ENCODE peak calls at places on chromosomes 7 and 10, in six cellular contexts. One of them, this sample, is unnamed.

GRCh38 chr7:74604326-74605020 is 53.0 kb upstream of the GTF2I start:
- DNase-seq in IMR-90: no peak
- DNase-seq in K562: no peak
- DNase-seq in A549: peak
- DNase-seq in HCT116: no peak
- DNase-seq in HepG2: no peak
- DNase-seq in this sample: no peak

GRCh38 chr10:60908896-60909295 is 35.1 kb downstream of the RHOBTB1 start:
- DNase-seq in HCT116: no peak
- DNase-seq in K562: no peak
- DNase-seq in A549: no peak
- DNase-seq in HepG2: peak
- DNase-seq in IMR-90: no peak
- DNase-seq in this sample: no peak

GRCh38 chr10:21661087-21661486 is 127.1 kb downstream of the MLLT10 start:
- DNase-seq in HepG2: no peak
- DNase-seq in HCT116: no peak
- DNase-seq in K562: no peak
- DNase-seq in A549: no peak
- DNase-seq in IMR-90: no peak
- DNase-seq in this sample: no peak

GRCh38 chr10:64091889-64092288 is 570.7 kb downstream of the REEP3 start:
- DNase-seq in HepG2: peak
- DNase-seq in HCT116: no peak
- DNase-seq in IMR-90: no peak
- DNase-seq in K562: no peak
- DNase-seq in A549: peak
- DNase-seq in this sample: no peak

GRCh38 chr10:78589687-78590086 is 479.1 kb upstream of the ZMIZ1 start:
- DNase-seq in K562: no peak
- DNase-seq in HepG2: peak
- DNase-seq in A549: no peak
- DNase-seq in IMR-90: no peak
- DNase-seq in HCT116: no peak
- DNase-seq in this sample: no peak

GRCh38 chr10:131021246-131021895 is 290.1 kb downstream of the TCERG1L start:
- DNase-seq in A549: no peak
- DNase-seq in HCT116: no peak
- DNase-seq in K562: no peak
- DNase-seq in HepG2: no peak
- DNase-seq in IMR-90: no peak
- DNase-seq in this sample: no peak

GRCh38 chr7:149559711-149560110 is 62.1 kb upstream of the ZNF746 start:
- DNase-seq in A549: no peak
- DNase-seq in IMR-90: peak
- DNase-seq in HCT116: no peak
- DNase-seq in HepG2: no peak
- DNase-seq in K562: no peak
- DNase-seq in this sample: no peak

GRCh38 chr7:111438369-111439289 is 123.7 kb downstream of the IMMP2L start:
- DNase-seq in HepG2: no peak
- DNase-seq in A549: peak
- DNase-seq in HCT116: no peak
- DNase-seq in IMR-90: peak
- DNase-seq in K562: peak
- DNase-seq in this sample: no peak

GRCh38 chr7:99120503-99120902 is 23.4 kb downstream of the SMURF1 start:
- DNase-seq in HCT116: no peak
- DNase-seq in HepG2: no peak
- DNase-seq in K562: no peak
- DNase-seq in IMR-90: peak
- DNase-seq in A549: no peak
- DNase-seq in this sample: no peak

GRCh38 chr7:3537210-3537875 is 236.3 kb downstream of the SDK1 start:
- DNase-seq in IMR-90: peak
- DNase-seq in A549: no peak
- DNase-seq in HepG2: no peak
- DNase-seq in K562: no peak
- DNase-seq in HCT116: no peak
- DNase-seq in this sample: no peak

GRCh38 chr10:34758447-34758996 is 56.6 kb downstream of the PARD3 start:
- DNase-seq in A549: peak
- DNase-seq in HepG2: peak
- DNase-seq in IMR-90: peak
- DNase-seq in K562: peak
- DNase-seq in HCT116: peak
- DNase-seq in this sample: no peak

GRCh38 chr10:46079831-46080585 is 33.9 kb upstream of the MSMB start:
- DNase-seq in HepG2: no peak
- DNase-seq in HCT116: no peak
- DNase-seq in K562: no peak
- DNase-seq in A549: no peak
- DNase-seq in IMR-90: no peak
- DNase-seq in this sample: no peak

GRCh38 chr7:113188396-113188795 is 70.0 kb upstream of the SMIM30 start:
- DNase-seq in A549: no peak
- DNase-seq in HepG2: no peak
- DNase-seq in IMR-90: no peak
- DNase-seq in K562: no peak
- DNase-seq in HCT116: no peak
- DNase-seq in this sample: no peak

GRCh38 chr10:14173391-14173705 is 157.4 kb downstream of the FRMD4A start:
- DNase-seq in K562: no peak
- DNase-seq in IMR-90: peak
- DNase-seq in A549: no peak
- DNase-seq in HepG2: no peak
- DNase-seq in HCT116: no peak
- DNase-seq in this sample: no peak

GRCh38 chr10:59674211-59674836 is 35.3 kb downstream of the SLC16A9 start:
- DNase-seq in A549: no peak
- DNase-seq in IMR-90: peak
- DNase-seq in HepG2: no peak
- DNase-seq in HCT116: no peak
- DNase-seq in K562: no peak
- DNase-seq in this sample: no peak

DNA sequence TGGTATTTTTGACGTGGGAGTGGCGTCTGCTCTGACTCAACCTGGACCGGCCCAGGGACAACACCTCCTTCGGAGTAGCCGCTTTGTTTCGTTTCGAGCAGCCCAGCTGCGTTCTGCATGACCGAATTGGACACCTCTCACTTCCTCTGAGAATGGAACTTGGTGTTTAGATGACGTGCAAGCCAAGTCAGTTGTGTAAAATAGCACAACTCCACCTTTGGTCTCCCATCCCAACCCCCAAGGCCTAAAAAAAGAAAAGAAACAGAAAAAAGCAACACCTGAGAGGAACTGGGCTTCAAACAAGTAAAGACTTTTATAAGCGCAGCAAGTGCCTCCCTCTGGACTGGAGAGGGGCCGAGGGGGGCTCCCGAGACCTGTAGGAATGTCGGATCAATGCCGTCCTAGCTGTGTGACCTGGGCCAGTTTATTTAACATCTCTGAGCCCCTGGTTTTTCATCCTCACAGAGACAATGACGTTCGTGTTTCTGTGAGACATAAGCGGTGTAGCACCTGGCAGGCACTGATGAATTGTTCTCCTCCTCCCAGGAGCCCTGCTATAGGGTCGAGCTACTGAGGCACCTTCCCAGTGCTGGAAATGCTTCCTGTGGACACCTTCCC is 52.0 kb upstream of the SMNDC1 start:
- DNase-seq in A549: peak
- DNase-seq in IMR-90: peak
- DNase-seq in HCT116: peak
- DNase-seq in K562: peak
- DNase-seq in HepG2: no peak
- DNase-seq in this sample: no peak
- TF ChIP-seq POLR2A in A549: no peak
- TF ChIP-seq POLR2A in IMR-90: peak
- TF ChIP-seq POLR2A in HCT116: no peak
- TF ChIP-seq POLR2A in K562: no peak
- TF ChIP-seq POLR2A in HepG2: no peak
- TF ChIP-seq POLR2A in this sample: no peak

DNA sequence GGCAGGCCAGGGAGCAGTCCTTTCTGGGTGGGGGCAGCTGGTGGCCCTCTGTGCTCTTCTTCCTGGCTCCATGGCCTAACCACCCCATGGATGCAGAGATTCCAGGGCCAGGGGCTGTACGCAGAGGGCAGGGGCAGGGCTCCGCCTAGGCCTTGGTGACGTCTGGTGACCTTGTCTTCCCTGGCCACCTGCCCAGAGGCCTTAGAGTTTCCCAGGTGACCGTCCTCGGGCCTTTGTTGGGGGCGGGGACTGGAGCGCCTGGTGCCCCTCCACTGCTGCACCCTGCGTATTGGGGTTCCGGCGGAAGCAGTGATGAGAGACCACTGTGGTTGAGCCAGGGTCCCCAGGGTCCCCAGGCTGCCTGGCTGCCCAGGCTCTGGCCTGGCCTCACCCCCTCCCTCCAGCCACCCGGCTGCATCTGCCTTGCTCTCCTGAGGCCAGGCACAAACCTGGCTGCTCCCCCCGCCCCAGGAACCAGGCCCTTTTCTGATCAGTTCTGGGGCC is 10.3 kb downstream of the PWWP2B start:
- DNase-seq in HCT116: no peak
- DNase-seq in IMR-90: no peak
- DNase-seq in K562: no peak
- DNase-seq in A549: no peak
- DNase-seq in HepG2: peak
- DNase-seq in this sample: no peak
- H3K4me3 ChIP-seq in HCT116: no peak
- H3K4me3 ChIP-seq in IMR-90: no peak
- H3K4me3 ChIP-seq in K562: no peak
- H3K4me3 ChIP-seq in A549: no peak
- H3K4me3 ChIP-seq in HepG2: no peak
- H3K4me3 ChIP-seq in this sample: peak

GRCh38 chr10:126169899-126170298 is 218.4 kb downstream of the ADAM12 start:
- DNase-seq in IMR-90: no peak
- DNase-seq in HCT116: no peak
- DNase-seq in A549: no peak
- DNase-seq in K562: no peak
- DNase-seq in HepG2: no peak
- DNase-seq in this sample: no peak
- H3K4me2 ChIP-seq in IMR-90: no peak
- H3K4me2 ChIP-seq in HCT116: no peak
- H3K4me2 ChIP-seq in A549: no peak
- H3K4me2 ChIP-seq in K562: no peak
- H3K4me2 ChIP-seq in HepG2: no peak
- H3K4me2 ChIP-seq in this sample: no peak

DNA sequence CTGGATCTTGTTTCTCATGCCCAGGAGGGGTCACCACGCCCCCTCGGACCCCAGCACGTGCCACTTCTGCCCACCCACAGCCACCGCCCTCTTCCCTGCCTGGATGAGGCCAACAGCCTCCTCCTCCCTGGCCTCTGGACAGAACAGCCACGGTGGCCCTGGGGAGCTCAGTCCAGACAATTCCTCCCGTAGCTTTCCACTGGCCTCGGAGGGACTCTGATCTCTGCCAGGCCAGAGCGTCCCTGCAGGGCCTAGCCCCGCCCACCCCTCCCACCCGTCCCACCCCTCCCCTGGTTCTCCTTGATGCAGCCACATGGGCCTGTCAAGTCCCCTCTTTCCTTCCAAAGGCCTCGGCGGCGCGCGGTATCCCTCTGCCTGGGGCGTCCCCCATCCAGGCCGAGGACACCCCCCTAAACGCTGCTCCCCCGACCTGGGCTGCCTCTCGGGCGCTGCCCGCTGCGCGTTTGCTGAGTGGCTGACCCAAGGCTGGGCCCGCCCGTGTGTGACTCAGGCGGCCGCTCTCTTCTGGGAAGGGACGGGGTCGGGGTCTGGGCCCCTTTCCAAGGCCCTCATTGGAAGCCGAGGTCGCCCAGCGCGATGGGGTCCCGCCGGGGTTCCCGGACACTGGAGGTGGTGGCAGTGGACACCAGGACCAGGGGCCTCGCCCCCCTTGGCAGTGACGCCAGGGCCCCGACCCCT is 557 bp downstream of the TMEM120A start:
- DNase-seq in K562: peak
- DNase-seq in HepG2: peak
- DNase-seq in A549: peak
- DNase-seq in HCT116: no peak
- DNase-seq in IMR-90: peak
- DNase-seq in this sample: peak
- TF ChIP-seq POLR2A in K562: no peak
- TF ChIP-seq POLR2A in HepG2: peak
- TF ChIP-seq POLR2A in A549: no peak
- TF ChIP-seq POLR2A in HCT116: no peak
- TF ChIP-seq POLR2A in IMR-90: no peak
- TF ChIP-seq POLR2A in this sample: no peak

GRCh38 chr7:120030871-120031270 is 242.1 kb upstream of the KCND2 start:
- DNase-seq in IMR-90: no peak
- DNase-seq in K562: no peak
- DNase-seq in HCT116: no peak
- DNase-seq in HepG2: no peak
- DNase-seq in A549: no peak
- DNase-seq in this sample: no peak

GRCh38 chr7:120028636-120029035 is 244.3 kb upstream of the KCND2 start:
- DNase-seq in HepG2: no peak
- DNase-seq in K562: no peak
- DNase-seq in A549: no peak
- DNase-seq in IMR-90: peak
- DNase-seq in HCT116: no peak
- DNase-seq in this sample: no peak

DNA sequence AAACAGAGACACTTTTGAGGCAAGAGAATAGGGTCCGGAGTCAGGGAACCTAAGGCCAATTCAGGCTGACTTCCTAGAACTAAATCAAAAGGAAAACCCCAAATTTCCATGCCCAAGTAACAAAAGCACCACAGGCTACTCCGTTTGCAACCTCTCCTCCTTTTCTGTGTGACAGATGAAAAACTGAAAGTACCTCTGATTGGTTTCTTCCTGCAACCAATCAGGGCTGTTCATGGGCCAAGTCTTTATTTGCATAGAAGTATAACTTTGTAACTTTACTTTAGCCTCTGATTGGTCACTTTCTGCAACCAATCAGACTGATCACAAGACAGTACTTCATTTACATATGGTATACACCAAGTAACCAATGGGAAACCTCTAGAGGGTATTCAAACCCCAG is 239.9 kb upstream of the KCND2 start:
- DNase-seq in A549: peak
- DNase-seq in K562: no peak
- DNase-seq in HepG2: no peak
- DNase-seq in IMR-90: no peak
- DNase-seq in HCT116: no peak
- DNase-seq in this sample: no peak
- H3K4me3 ChIP-seq in A549: no peak
- H3K4me3 ChIP-seq in K562: no peak
- H3K4me3 ChIP-seq in HepG2: no peak
- H3K4me3 ChIP-seq in IMR-90: no peak
- H3K4me3 ChIP-seq in HCT116: no peak
- H3K4me3 ChIP-seq in this sample: no peak